ENCODE peak calls at places on chromosomes 7 and 10, in ten cellular contexts. E is fibroblast of pulmonary artery, U is ovary, Q is coronary artery, A is lower leg skin, Z is IMR-90, H is Panc1, L is upper lobe of right lung, O is cardiac muscle cell, J is kidney epithelial cell. M is an unnamed sample.

GRCh38 chr10:3248526-3249255 is 76.1 kb upstream of the PITRM1 start:
- DNase-seq in U (no peak), Q (no peak), Z (peak; percentile 94), E (peak; percentile 88), A (peak; percentile 58), L (no peak), O (peak; percentile 85), J (peak; percentile 86), H (peak; percentile 47), M (peak; percentile 90)

GRCh38 chr10:91462423-91462822 is 52.3 kb downstream of the HECTD2 start:
- DNase-seq in H (no peak), L (no peak), O (no peak), Q (no peak), Z (peak; percentile 42), J (no peak), E (peak; percentile 25), U (no peak), A (no peak), M (peak; percentile 4)

GRCh38 chr10:53075469-53075868 is 302.9 kb upstream of the MBL2 start:
- DNase-seq in Z (no peak), Q (no peak), A (no peak), J (no peak), O (no peak), L (no peak), U (no peak), E (no peak), H (no peak), M (no peak)

GRCh38 chr10:32980558-32981468 is 22.8 kb upstream of the ITGB1 start:
- DNase-seq in A (peak; percentile 88), U (peak; percentile 77), L (peak; percentile 93), J (peak; percentile 97), H (peak; percentile 95), Q (peak; percentile 97), Z (peak; percentile 100), E (peak; percentile 99), O (peak; percentile 98), M (peak; percentile 90)

GRCh38 chr10:123100030-123100762 is 35.6 kb upstream of the HMX3 start:
- DNase-seq in U (no peak), Z (peak; percentile 3), E (no peak), J (no peak), A (no peak), Q (no peak), O (no peak), H (no peak), L (no peak), M (no peak)

GRCh38 chr10:97032624-97033023 is 153.1 kb downstream of the SLIT1 start:
- DNase-seq in Q (no peak), H (no peak), O (no peak), J (no peak), L (no peak), U (no peak), E (no peak), A (no peak), Z (no peak), M (no peak)

GRCh38 chr7:22452142-22452763 is 47.7 kb downstream of the STEAP1B start:
- DNase-seq in L (peak; percentile 74), Z (no peak), U (no peak), H (peak; percentile 17), Q (no peak), A (peak; percentile 38), O (peak; percentile 50), J (no peak), E (peak; percentile 38), M (no peak)

GRCh38 chr10:71292624-71293445 is 26.2 kb upstream of the SLC29A3 start:
- DNase-seq in L (no peak), Z (no peak), Q (no peak), O (no peak), A (no peak), E (no peak), U (no peak), H (no peak), J (no peak), M (no peak)

DNA sequence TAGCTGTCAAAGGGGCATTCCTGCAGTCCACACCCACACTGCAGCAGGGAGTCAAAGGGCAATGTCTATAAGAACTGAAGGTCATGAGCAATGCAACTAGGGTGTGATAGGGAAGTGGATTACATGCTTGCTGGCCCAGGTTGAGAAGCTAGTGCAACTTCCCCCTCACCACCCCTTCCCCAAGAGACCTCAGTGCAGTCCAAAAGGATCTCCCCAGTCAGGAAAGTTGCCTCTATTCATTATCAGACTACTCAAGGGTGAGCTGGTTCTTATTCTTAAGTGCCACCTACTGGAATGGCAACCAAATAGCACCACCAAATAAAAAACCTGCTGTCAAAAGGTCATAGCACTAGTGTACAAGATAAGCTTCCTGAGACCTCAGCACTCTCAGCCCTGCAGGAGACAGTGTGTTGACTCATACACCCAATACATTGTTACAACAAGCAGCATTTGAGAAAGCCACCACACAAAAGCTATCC is 28.2 kb downstream of the MTERF1 start:
- DNase-seq in J (no peak), E (peak; percentile 47), H (no peak), U (no peak), A (no peak), L (no peak), Z (peak; percentile 12), Q (no peak), O (peak; percentile 51), M (no peak)
- TF ChIP-seq CTCF in J (no peak), E (peak; percentile 35), H (peak; percentile 50), U (no peak), A (no peak), L (no peak), Z (peak; percentile 22), Q (no peak), O (peak; percentile 40), M (peak; percentile 12)

GRCh38 chr7:100546129-100546867 is 7.3 kb downstream of the AGFG2 start:
- DNase-seq in U (no peak), O (no peak), Q (no peak), J (no peak), L (no peak), H (no peak), Z (no peak), E (no peak), A (no peak), M (no peak)

GRCh38 chr7:100545636-100546128 is 6.7 kb downstream of the AGFG2 start:
- DNase-seq in Z (peak; percentile 86), J (peak; percentile 84), U (peak; percentile 73), E (peak; percentile 90), O (peak; percentile 91), H (peak; percentile 88), L (no peak), A (no peak), Q (peak; percentile 86), M (peak; percentile 40)

GRCh38 chr7:100547872-100548271 is 8.9 kb downstream of the AGFG2 start:
- DNase-seq in Q (no peak), Z (no peak), O (peak; percentile 90), J (no peak), L (no peak), U (peak; percentile 66), A (no peak), E (peak; percentile 87), H (no peak), M (no peak)

GRCh38 chr7:100544949-100545635 is 6.1 kb downstream of the AGFG2 start:
- DNase-seq in E (peak; percentile 50), L (no peak), O (peak; percentile 47), Q (no peak), U (no peak), H (no peak), Z (peak; percentile 26), A (no peak), J (no peak), M (no peak)

DNA sequence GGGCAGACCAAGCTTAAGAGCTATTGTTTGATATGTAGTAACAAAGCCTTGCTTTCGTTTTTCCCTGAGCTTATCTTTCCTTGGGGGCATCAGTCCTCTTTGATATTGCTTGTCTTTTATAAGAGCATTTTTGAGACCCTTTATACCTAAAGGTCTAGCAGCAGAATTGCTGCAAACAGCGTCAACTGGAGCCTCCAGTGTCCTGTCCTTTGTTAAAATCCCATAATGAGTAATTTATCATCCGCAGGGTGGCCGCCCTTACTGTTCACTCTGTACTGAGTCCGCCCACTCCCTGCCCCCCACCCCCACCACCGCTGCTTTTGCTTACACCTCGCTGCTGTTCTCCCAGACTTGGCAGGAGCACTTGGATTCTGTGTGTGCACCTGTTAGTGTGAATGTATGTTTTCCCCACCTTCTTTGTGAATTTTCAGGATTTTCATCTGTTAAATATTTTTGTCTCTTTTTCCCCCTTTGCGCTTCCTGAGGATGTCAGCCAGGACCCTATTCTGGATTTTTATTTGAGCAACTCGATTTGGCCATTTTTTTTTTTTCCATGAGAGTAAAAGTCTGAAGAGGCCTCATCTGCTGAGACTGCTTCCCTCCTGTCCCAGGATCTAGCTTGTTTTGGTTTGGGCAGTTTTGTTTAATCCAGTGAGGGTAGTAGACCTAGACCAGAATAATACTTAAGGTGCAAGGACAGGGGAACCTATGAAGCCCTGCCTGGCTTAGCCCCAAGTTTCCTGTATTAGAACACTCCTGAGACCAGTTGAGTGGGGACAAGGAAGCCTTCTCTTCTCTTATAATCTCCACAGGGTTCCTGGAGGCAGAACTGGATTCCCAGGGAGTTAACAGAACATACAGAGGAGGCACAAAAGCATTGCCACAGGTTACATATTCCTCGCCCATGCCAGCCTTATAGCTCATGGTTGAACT is 8.1 kb downstream of the AGFG2 start:
- DNase-seq in J (no peak), Z (no peak), H (no peak), Q (no peak), U (no peak), E (no peak), L (no peak), O (no peak), A (no peak), M (no peak)
- H3K4me3 ChIP-seq in J (no peak overlapping the region), Z (no peak overlapping the region), H (peak overlapping the region; percentile 1), Q (no peak overlapping the region), U (peak overlapping the region; percentile 6), E (no peak overlapping the region), L (peak overlapping the region; percentile 2), O (no peak overlapping the region), A (no peak overlapping the region), M (no peak overlapping the region)

GRCh38 chr7:71303566-71303965 is 171.6 kb downstream of the GALNT17 start:
- DNase-seq in L (no peak), H (no peak), J (no peak), O (no peak), Z (no peak), U (no peak), A (no peak), E (no peak), Q (no peak), M (no peak)
- TF ChIP-seq CTCF in L (no peak), H (no peak), J (no peak), O (no peak), Z (no peak), U (no peak), A (no peak), E (no peak), Q (no peak), M (no peak)

GRCh38 chr7:55021053-55021452 is 2.2 kb downstream of the EGFR start:
- DNase-seq in Z (no peak), U (no peak), O (no peak), A (no peak), L (no peak), J (no peak), H (no peak), Q (no peak), E (no peak), M (no peak)

GRCh38 chr7:55020481-55020871 is 1.7 kb downstream of the EGFR start:
- DNase-seq in E (peak; percentile 18), U (peak; percentile 58), J (no peak), O (peak; percentile 64), L (peak; percentile 79), A (peak; percentile 85), Z (peak; percentile 60), H (no peak), Q (no peak), M (no peak)

GRCh38 chr7:55021951-55022617 is 3.3 kb downstream of the EGFR start:
- DNase-seq in L (no peak), Z (no peak), A (no peak), Q (no peak), H (no peak), J (no peak), U (no peak), E (no peak), O (no peak), M (no peak)

GRCh38 chr7:55024776-55025175 is 6.0 kb downstream of the EGFR start:
- DNase-seq in O (peak; percentile 52), L (no peak), U (no peak), E (peak; percentile 36), H (no peak), J (no peak), A (no peak), Z (peak; percentile 65), Q (no peak), M (no peak)

DNA sequence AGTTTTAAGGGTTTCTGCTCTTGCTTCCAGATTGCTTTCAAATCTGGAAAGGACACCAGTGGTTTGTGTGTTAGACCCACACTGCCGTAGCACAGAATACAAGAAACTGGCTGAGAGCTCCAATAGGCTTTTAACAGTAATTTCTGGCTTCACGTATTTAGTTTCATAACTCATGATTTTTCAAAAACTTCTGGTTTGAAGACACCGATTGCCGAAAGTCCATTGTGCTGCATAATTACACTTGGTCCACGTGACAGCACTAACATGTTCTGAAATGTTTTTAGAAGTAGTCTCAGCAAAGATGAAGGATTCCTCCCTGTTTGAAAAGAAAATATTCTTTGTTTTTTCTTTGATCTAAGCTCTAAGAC is 3.8 kb downstream of the EGFR start:
- DNase-seq in U (no peak), Z (no peak), J (no peak), L (no peak), H (no peak), O (no peak), A (no peak), Q (no peak), E (no peak), M (no peak)
- H3K4me3 ChIP-seq in U (no peak overlapping the region), Z (no peak overlapping the region), J (no peak overlapping the region), L (peak overlapping the region; percentile 80), H (peak overlapping the region; percentile 74), O (no peak overlapping the region), A (no peak overlapping the region), Q (peak overlapping the region; percentile 90), E (no peak overlapping the region), M (no peak overlapping the region)